ENCODE peak calls at places on chromosomes 5 and 9, in nine cellular contexts. B, J, V, K, A, P, E, L and D are unnamed samples.
A peak's percentile ranks its signal among the peaks of the same experiment; 100 is the strongest.

GRCh38 chr9:121055642-121056143 is 5.6 kb upstream of the C5 start:
- DNase-seq in B (no peak), J (no peak), V (no peak), K (no peak), A (no peak), P (no peak), E (no peak), L (no peak), D (no peak)

GRCh38 chr5:143887302-143887638 is 75.3 kb downstream of the HMHB1 start:
- DNase-seq in B (no peak), J (peak; percentile 12), V (no peak), K (no peak), A (peak; percentile 38), P (peak; percentile 21), E (peak; percentile 75), L (no peak), D (no peak)

GRCh38 chr9:97558701-97559101 is 57.2 kb downstream of the TMOD1 start:
- DNase-seq in B (no peak), J (no peak), V (peak; percentile 46), K (no peak), A (no peak), P (no peak), E (no peak), L (no peak), D (no peak)

GRCh38 chr5:120614512-120614911 is 150.4 kb downstream of the PRR16 start:
- DNase-seq in B (no peak), J (no peak), V (no peak), K (no peak), A (peak; percentile 60), P (no peak), E (no peak), L (peak; percentile 28), D (no peak)

GRCh38 chr5:133861161-133861737 is 107.2 kb downstream of the C5orf15 start:
- DNase-seq in B (no peak), J (no peak), V (no peak), K (peak; percentile 51), A (no peak), P (no peak), E (no peak), L (no peak), D (no peak)

GRCh38 chr9:87491488-87491887 is 6.2 kb upstream of the DAPK1 start:
- DNase-seq in B (no peak), J (no peak), V (no peak), K (no peak), A (no peak), P (no peak), E (peak; percentile 30), L (no peak), D (no peak)

GRCh38 chr9:12760758-12761157 is 14.1 kb upstream of the LURAP1L start:
- DNase-seq in B (no peak), J (no peak), V (no peak), K (no peak), A (no peak), P (no peak), E (no peak), L (no peak), D (no peak)

GRCh38 chr5:165457854-165458481 is 1952.5 kb downstream of the MAT2B start:
- DNase-seq in B (no peak), J (no peak), V (no peak), K (no peak), A (no peak), P (no peak), E (peak; percentile 68), L (no peak), D (no peak)

GRCh38 chr5:144864113-144864512 is 693.4 kb downstream of the KCTD16 start:
- DNase-seq in B (no peak), J (no peak), V (no peak), K (no peak), A (no peak), P (no peak), E (peak; percentile 8), L (no peak), D (no peak)

GRCh38 chr5:137342764-137343163 is 156.4 kb downstream of the SPOCK1 start:
- DNase-seq in B (no peak), J (no peak), V (no peak), K (no peak), A (peak; percentile 9), P (no peak), E (no peak), L (no peak), D (no peak)

GRCh38 chr5:59999056-59999455 is 105.5 kb upstream of the PDE4D start:
- DNase-seq in B (no peak), J (no peak), V (no peak), K (no peak), A (peak; percentile 68), P (no peak), E (no peak), L (no peak), D (no peak)

GRCh38 chr9:124180557-124180956 is 77.2 kb upstream of the NEK6 start:
- DNase-seq in B (no peak), J (no peak), V (no peak), K (no peak), A (no peak), P (no peak), E (peak; percentile 64), L (peak; percentile 10), D (no peak)

GRCh38 chr5:140391312-140391711 is 10.3 kb upstream of the ANKHD1 start:
- DNase-seq in B (no peak), J (no peak), V (no peak), K (no peak), A (no peak), P (no peak), E (no peak), L (peak; percentile 8), D (no peak)

GRCh38 chr5:108762660-108763059 is 15.0 kb downstream of the FER start:
- DNase-seq in B (no peak), J (no peak), V (no peak), K (no peak), A (no peak), P (no peak), E (no peak), L (no peak), D (no peak)

GRCh38 chr5:122772446-122772845 is 2.4 kb upstream of the SNX2 start:
- DNase-seq in B (no peak), J (no peak), V (no peak), K (no peak), A (peak; percentile 48), P (no peak), E (no peak), L (no peak), D (no peak)

GRCh38 chr9:128828719-128829452 is 708 bp downstream of the SPOUT1 start:
- DNase-seq in B (no peak), J (no peak), V (no peak), K (no peak), A (no peak), P (no peak), E (peak; percentile 46), L (no peak), D (no peak)

GRCh38 chr9:104963076-104963475 is 35.1 kb upstream of the ABCA1 start:
- DNase-seq in B (no peak), J (no peak), V (no peak), K (no peak), A (no peak), P (no peak), E (no peak), L (no peak), D (no peak)

GRCh38 chr5:16589658-16590057 is 27.1 kb downstream of the RETREG1 start:
- DNase-seq in B (no peak), J (no peak), V (no peak), K (no peak), A (no peak), P (no peak), E (no peak), L (no peak), D (no peak)

GRCh38 chr5:16411235-16411634 is 54.4 kb downstream of the ZNF622 start:
- DNase-seq in B (no peak), J (no peak), V (no peak), K (no peak), A (no peak), P (no peak), E (no peak), L (no peak), D (no peak)

GRCh38 chr5:174410716-174411512 is 313.5 kb upstream of the MSX2 start:
- DNase-seq in B (no peak), J (no peak), V (no peak), K (no peak), A (no peak), P (no peak), E (peak; percentile 24), L (no peak), D (no peak)

GRCh38 chr5:116795189-116795588 is 220.6 kb upstream of the SEMA6A start:
- DNase-seq in B (no peak), J (no peak), V (no peak), K (no peak), A (no peak), P (no peak), E (no peak), L (no peak), D (no peak)

GRCh38 chr5:73996181-73996770 is 370.3 kb downstream of the ARHGEF28 start:
- DNase-seq in B (no peak), J (no peak), V (no peak), K (no peak), A (no peak), P (no peak), E (peak; percentile 3), L (no peak), D (no peak)

GRCh38 chr9:7185612-7186011 is 427.8 kb downstream of the KDM4C start:
- DNase-seq in B (no peak), J (no peak), V (no peak), K (no peak), A (peak; percentile 87), P (no peak), E (no peak), L (no peak), D (no peak)